ENCODE peak calls at places on chromosomes 3 and 15, in nine cellular contexts. A is HCEC 1CT; N is hepatocyte; K is H4; W is NCI-H510A; D is EH; R is stimulated activated CD8-positive, alpha-beta memory T cell treated with anti-CD3 and anti-CD28 coated beads, Interleukin-2, amount 100 ng/mL, for 1 hour; U is GM10248; O is pons. X is an unnamed sample.

GRCh38 chr3:34405159-34405558 is 606.7 kb downstream of the PDCD6IP start:
- DNase-seq in N (no peak), W (peak; percentile 53), R (no peak), U (no peak), K (no peak), O (no peak), A (no peak), D (no peak), X (no peak)

GRCh38 chr3:127170794-127171193 is 22.1 kb upstream of the PRR23E start:
- DNase-seq in A (peak; percentile 46), W (no peak), R (no peak), D (peak; percentile 82), O (peak; percentile 1), U (no peak), K (peak; percentile 82), N (peak; percentile 58), X (no peak)

GRCh38 chr3:45506084-45506483 is 88.5 kb upstream of the LIMD1 start:
- DNase-seq in D (no peak), A (no peak), R (no peak), U (no peak), W (no peak), O (no peak), N (no peak), K (no peak), X (no peak)

GRCh38 chr15:40695469-40695910 is 516 bp downstream of the RAD51 start:
- DNase-seq in U (peak; percentile 50), A (peak; percentile 26), K (no peak), O (no peak), W (no peak), D (peak; percentile 38), N (peak; percentile 33), R (no peak), X (no peak)

GRCh38 chr3:41697702-41698101 is 264.2 kb downstream of the ULK4 start:
- DNase-seq in N (no peak), R (no peak), W (no peak), D (no peak), K (no peak), O (no peak), A (no peak), U (no peak), X (no peak)

GRCh38 chr3:29286841-29287240 is 6.0 kb downstream of the RBMS3 start:
- DNase-seq in K (peak; percentile 18), R (no peak), W (no peak), N (no peak), A (peak; percentile 84), U (no peak), O (no peak), D (peak; percentile 72), X (no peak)

GRCh38 chr3:11188231-11188630 is 33.9 kb downstream of the HRH1 start:
- DNase-seq in U (no peak), A (no peak), W (no peak), N (no peak), D (no peak), K (no peak), O (no peak), R (no peak), X (no peak)

GRCh38 chr15:49145651-49146609 is 9.5 kb downstream of the COPS2 start:
- DNase-seq in K (peak; percentile 31), N (peak; percentile 74), O (peak; percentile 86), U (peak; percentile 24), R (no peak), A (peak; percentile 60), W (no peak), D (peak; percentile 69), X (no peak)